ENCODE peak calls at places on chromosome 18, in ten cellular contexts. T, R, X, N, M, Q, I, Y, Z and L are unnamed samples.

GRCh38 chr18:3037423-3037915 is 24.5 kb upstream of the LPIN2 start:
- DNase-seq in T (no peak), R (no peak), X (peak), N (no peak), M (peak), Q (peak), I (peak), Y (no peak), Z (peak), L (peak)

GRCh38 chr18:12121175-12122095 is 27.8 kb downstream of the ANKRD62 start:
- DNase-seq in T (no peak), R (no peak), X (peak), N (no peak), M (no peak), Q (no peak), I (no peak), Y (no peak), Z (no peak), L (no peak)

GRCh38 chr18:3262234-3263171 is 570 bp downstream of the MYL12B start:
- DNase-seq in T (no peak), R (no peak), X (no peak), N (no peak), M (no peak), Q (peak), I (peak), Y (no peak), Z (no peak), L (no peak)

GRCh38 chr18:54950221-54950620 is 9.0 kb downstream of the CCDC68 start:
- DNase-seq in T (peak), R (no peak), X (no peak), N (no peak), M (no peak), Q (no peak), I (no peak), Y (no peak), Z (no peak), L (no peak)

GRCh38 chr18:49681387-49681786 is 119.5 kb downstream of the LIPG start:
- DNase-seq in T (no peak), R (no peak), X (no peak), N (no peak), M (no peak), Q (no peak), I (no peak), Y (no peak), Z (no peak), L (no peak)

GRCh38 chr18:79526468-79527460 is 131.0 kb downstream of the NFATC1 start:
- DNase-seq in T (no peak), R (no peak), X (no peak), N (no peak), M (no peak), Q (peak), I (no peak), Y (no peak), Z (no peak), L (no peak)

GRCh38 chr18:38413202-38413601 is 847.6 kb upstream of the CELF4 start:
- DNase-seq in T (no peak), R (no peak), X (no peak), N (no peak), M (no peak), Q (no peak), I (no peak), Y (no peak), Z (no peak), L (no peak)

GRCh38 chr18:65091737-65092329 is 659.0 kb upstream of the CDH7 start:
- DNase-seq in T (no peak), R (no peak), X (peak), N (no peak), M (peak), Q (peak), I (no peak), Y (no peak), Z (no peak), L (no peak)

GRCh38 chr18:62790836-62791772 is 75.8 kb downstream of the PHLPP1 start:
- DNase-seq in T (no peak), R (no peak), X (peak), N (peak), M (no peak), Q (no peak), I (no peak), Y (no peak), Z (no peak), L (peak)

GRCh38 chr18:22293417-22293816 is 124.0 kb downstream of the GATA6 start:
- DNase-seq in T (no peak), R (no peak), X (peak), N (no peak), M (no peak), Q (peak), I (no peak), Y (no peak), Z (peak), L (no peak)

GRCh38 chr18:62632788-62633455 is 82.4 kb upstream of the PHLPP1 start:
- DNase-seq in T (no peak), R (no peak), X (no peak), N (no peak), M (no peak), Q (no peak), I (peak), Y (no peak), Z (no peak), L (no peak)

GRCh38 chr18:35671952-35672603 is 90.5 kb downstream of the GALNT1 start:
- DNase-seq in T (no peak), R (no peak), X (peak), N (no peak), M (no peak), Q (no peak), I (no peak), Y (no peak), Z (no peak), L (no peak)

GRCh38 chr18:43720036-43720435 is 442.7 kb upstream of the SYT4 start:
- DNase-seq in T (no peak), R (no peak), X (peak), N (peak), M (no peak), Q (no peak), I (no peak), Y (no peak), Z (no peak), L (peak)

GRCh38 chr18:78965260-78965659 is 14.4 kb upstream of the SALL3 start:
- DNase-seq in T (no peak), R (no peak), X (no peak), N (no peak), M (no peak), Q (no peak), I (no peak), Y (no peak), Z (no peak), L (no peak)

GRCh38 chr18:906416-907170 is 1.9 kb downstream of the ADCYAP1 start:
- DNase-seq in T (no peak), R (no peak), X (no peak), N (no peak), M (no peak), Q (no peak), I (no peak), Y (no peak), Z (no peak), L (no peak)

GRCh38 chr18:12803069-12803936 is 80.7 kb downstream of the PTPN2 start:
- DNase-seq in T (no peak), R (no peak), X (no peak), N (no peak), M (no peak), Q (no peak), I (no peak), Y (no peak), Z (no peak), L (no peak)

GRCh38 chr18:3540805-3541548 is 91.0 kb downstream of the TGIF1 start:
- DNase-seq in T (no peak), R (no peak), X (no peak), N (no peak), M (no peak), Q (no peak), I (no peak), Y (no peak), Z (no peak), L (no peak)

GRCh38 chr18:68024716-68025115 is 508.2 kb upstream of the DSEL start:
- DNase-seq in T (no peak), R (no peak), X (no peak), N (no peak), M (no peak), Q (no peak), I (no peak), Y (peak), Z (no peak), L (no peak)

GRCh38 chr18:23281626-23282436 is 146.5 kb downstream of the CABLES1 start:
- DNase-seq in T (no peak), R (no peak), X (peak), N (peak), M (peak), Q (no peak), I (no peak), Y (no peak), Z (peak), L (no peak)

GRCh38 chr18:32956591-32957310 is 183.9 kb upstream of the KLHL14 start:
- DNase-seq in T (no peak), R (no peak), X (peak), N (no peak), M (peak), Q (no peak), I (no peak), Y (peak), Z (no peak), L (peak)

GRCh38 chr18:68462148-68462547 is 252.8 kb downstream of the TMX3 start:
- DNase-seq in T (no peak), R (no peak), X (peak), N (no peak), M (no peak), Q (no peak), I (no peak), Y (no peak), Z (no peak), L (no peak)

GRCh38 chr18:37769846-37770245 is 204.2 kb upstream of the CELF4 start:
- DNase-seq in T (no peak), R (no peak), X (no peak), N (no peak), M (no peak), Q (no peak), I (no peak), Y (no peak), Z (no peak), L (no peak)

GRCh38 chr18:12911025-12911927 is 27.2 kb upstream of the PTPN2 start:
- DNase-seq in T (no peak), R (no peak), X (peak), N (no peak), M (no peak), Q (no peak), I (no peak), Y (no peak), Z (no peak), L (no peak)

GRCh38 chr18:44388347-44388746 is 292.3 kb upstream of the SETBP1 start:
- DNase-seq in T (no peak), R (no peak), X (no peak), N (no peak), M (no peak), Q (no peak), I (no peak), Y (no peak), Z (no peak), L (no peak)

GRCh38 chr18:55064073-55064472 is 104.8 kb upstream of the CCDC68 start:
- DNase-seq in T (no peak), R (no peak), X (no peak), N (no peak), M (no peak), Q (no peak), I (no peak), Y (no peak), Z (no peak), L (no peak)

GRCh38 chr18:69257861-69258458 is 142.7 kb upstream of the DOK6 start:
- DNase-seq in T (no peak), R (peak), X (peak), N (peak), M (peak), Q (no peak), I (no peak), Y (no peak), Z (no peak), L (peak)

GRCh38 chr18:62420513-62421209 is 95.6 kb downstream of the TNFRSF11A start:
- DNase-seq in T (peak), R (no peak), X (peak), N (no peak), M (peak), Q (no peak), I (no peak), Y (no peak), Z (peak), L (peak)

GRCh38 chr18:74013955-74014354 is 133.7 kb downstream of the FBXO15 start:
- DNase-seq in T (no peak), R (no peak), X (peak), N (peak), M (peak), Q (no peak), I (no peak), Y (peak), Z (no peak), L (peak)

GRCh38 chr18:50686409-50686808 is 126.5 kb downstream of the MAPK4 start:
- DNase-seq in T (no peak), R (no peak), X (no peak), N (no peak), M (no peak), Q (no peak), I (no peak), Y (no peak), Z (no peak), L (no peak)

GRCh38 chr18:45993441-45993840 is 26.3 kb upstream of the EPG5 start:
- DNase-seq in T (no peak), R (no peak), X (peak), N (peak), M (peak), Q (no peak), I (no peak), Y (no peak), Z (peak), L (peak)